ENCODE peak calls at places on chromosomes 11 and 22, in four cellular contexts. I is K562, C is H1, Z is SK-N-SH. F is an unnamed sample.

GRCh38 chr11:2577071-2578005 is 122.5 kb downstream of the KCNQ1OT1 start:
- DNase-seq in I (no peak), C (no peak), Z (peak), F (peak)

GRCh38 chr22:41286639-41287091 is 678 bp upstream of the RANGAP1 start:
- DNase-seq in I (peak), C (no peak), Z (peak), F (no peak)

GRCh38 chr11:10906521-10906920 is 48.7 kb upstream of the ZBED5 start:
- DNase-seq in I (no peak), C (no peak), Z (no peak), F (no peak)

GRCh38 chr11:62832346-62833234 is at the start of gene TEX54:
- DNase-seq in I (no peak), C (no peak), Z (no peak), F (no peak)

GRCh38 chr11:56852131-56852530 is 103.6 kb upstream of the OR9G4 start:
- DNase-seq in I (no peak), C (no peak), Z (no peak), F (no peak)

GRCh38 chr11:22785251-22785650 is 44.4 kb downstream of the SVIP start:
- DNase-seq in I (no peak), C (no peak), Z (no peak), F (no peak)

GRCh38 chr11:12715131-12715530 is 40.9 kb downstream of the TEAD1 start:
- DNase-seq in I (no peak), C (no peak), Z (no peak), F (no peak)

GRCh38 chr22:17105143-17106129 is 15.7 kb downstream of the TMEM121B start:
- DNase-seq in I (no peak), C (no peak), Z (no peak), F (no peak)

GRCh38 chr22:36144886-36145541 is 15.5 kb downstream of the APOL3 start:
- DNase-seq in I (peak), C (peak), Z (peak), F (peak)

GRCh38 chr11:1151366-1152315 is 6.1 kb upstream of the MUC5AC start:
- DNase-seq in I (no peak), C (no peak), Z (peak), F (no peak)

GRCh38 chr11:134579709-134580634 is 167.9 kb upstream of the B3GAT1 start:
- DNase-seq in I (no peak), C (no peak), Z (peak), F (no peak)

GRCh38 chr11:58060939-58061672 is 30.4 kb downstream of the OR6Q1 start:
- DNase-seq in I (no peak), C (no peak), Z (no peak), F (peak)

GRCh38 chr11:115503886-115504278 is 333 bp downstream of the CADM1 start:
- DNase-seq in I (no peak), C (no peak), Z (peak), F (no peak)

GRCh38 chr11:2312232-2313042 is 10.6 kb downstream of the TSPAN32 start:
- DNase-seq in I (no peak), C (no peak), Z (peak), F (no peak)

GRCh38 chr22:36395061-36395849 is 7.5 kb upstream of the MYH9 start:
- DNase-seq in I (no peak), C (no peak), Z (no peak), F (no peak)

GRCh38 chr11:1745701-1746320 is 4.6 kb downstream of the IFITM10 start:
- DNase-seq in I (no peak), C (no peak), Z (no peak), F (no peak)

GRCh38 chr11:92552942-92553341 is 328.3 kb downstream of the FAT3 start:
- DNase-seq in I (no peak), C (no peak), Z (no peak), F (no peak)

GRCh38 chr11:75241906-75242644 is 1.5 kb downstream of the TPBGL start:
- DNase-seq in I (no peak), C (no peak), Z (no peak), F (no peak)

DNA sequence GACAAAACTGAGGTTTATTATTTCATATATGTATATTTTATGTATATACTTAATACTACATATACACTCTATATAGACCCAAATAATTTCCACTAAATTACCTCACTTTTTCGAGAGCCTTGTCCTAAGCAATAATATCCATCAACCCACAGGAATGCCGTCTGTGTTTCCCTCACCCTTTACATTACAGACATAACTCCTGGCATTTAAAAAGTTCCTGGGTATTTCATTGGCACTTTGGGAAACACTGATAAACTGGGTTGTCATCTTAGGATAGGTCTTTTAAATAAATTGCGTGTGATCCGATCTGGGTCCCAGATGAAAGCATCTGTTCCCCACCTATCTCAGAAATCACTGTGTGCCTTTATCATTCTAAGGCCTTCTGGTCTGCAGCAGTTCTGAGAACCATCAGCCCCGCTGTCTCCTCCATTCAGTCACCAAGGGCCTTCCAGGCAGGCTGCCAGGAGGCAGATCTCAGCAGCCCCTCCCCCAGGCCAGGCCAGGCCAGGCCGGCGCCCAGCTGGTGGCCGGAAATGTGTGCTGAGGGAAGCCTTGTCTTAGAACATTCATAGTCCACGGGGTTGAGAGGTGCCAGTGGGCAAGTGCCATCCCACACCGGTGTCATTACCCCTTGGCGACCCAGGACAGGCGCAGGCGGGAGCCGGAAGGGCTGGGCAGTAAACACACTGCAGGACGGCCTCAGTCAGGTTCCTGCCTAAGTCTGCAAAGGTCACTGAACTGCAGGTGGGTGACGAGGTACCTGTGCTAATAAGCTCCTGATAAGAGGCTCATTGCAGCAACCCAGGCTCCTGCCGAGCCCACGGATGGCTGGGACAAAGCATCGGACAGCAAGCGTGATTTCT is 3.3 kb downstream of the FGF19 start:
- DNase-seq in I (peak), C (no peak), Z (peak), F (peak)
- TF ChIP-seq TEAD4 in I (peak), C (no peak), Z (no peak), F (no peak)

GRCh38 chr11:79482800-79483199 is 42.0 kb upstream of the TENM4 start:
- DNase-seq in I (no peak), C (no peak), Z (no peak), F (no peak)
- TF ChIP-seq TEAD4 in I (no peak), C (no peak), Z (no peak), F (no peak)

DNA sequence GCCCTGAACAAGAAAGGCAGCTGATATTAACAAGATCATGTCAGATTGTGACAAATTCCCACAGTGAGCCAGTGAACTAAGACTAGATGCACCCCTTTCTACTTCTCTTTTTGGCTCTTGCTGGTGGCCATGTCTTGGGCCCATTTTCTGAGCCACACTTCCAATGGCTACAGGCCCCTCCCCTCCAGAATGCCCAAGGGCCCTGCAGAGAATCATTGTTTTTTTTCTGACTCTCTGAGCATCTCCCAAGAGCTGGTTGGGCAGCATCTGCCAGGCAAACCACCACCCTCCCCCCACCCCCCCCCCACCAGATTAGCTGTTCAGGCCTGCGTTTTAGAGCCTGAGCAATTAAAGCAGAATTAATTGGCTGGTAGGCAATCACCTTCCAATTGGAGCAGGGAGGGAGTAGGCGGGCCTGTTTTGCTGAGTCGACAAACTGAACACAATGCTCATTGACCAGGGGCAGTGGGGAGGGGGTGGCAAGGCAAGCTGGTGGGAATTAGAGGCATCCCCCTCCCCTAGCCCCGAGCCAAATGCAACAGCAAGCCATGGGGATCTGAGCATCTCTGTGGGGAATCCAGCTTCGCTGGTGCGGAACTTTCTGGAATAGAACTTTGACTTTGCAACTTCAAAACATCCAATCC is 541.3 kb downstream of the MN1 start:
- DNase-seq in I (no peak), C (no peak), Z (peak), F (peak)
- TF ChIP-seq TEAD4 in I (no peak), C (no peak), Z (no peak), F (no peak)

DNA sequence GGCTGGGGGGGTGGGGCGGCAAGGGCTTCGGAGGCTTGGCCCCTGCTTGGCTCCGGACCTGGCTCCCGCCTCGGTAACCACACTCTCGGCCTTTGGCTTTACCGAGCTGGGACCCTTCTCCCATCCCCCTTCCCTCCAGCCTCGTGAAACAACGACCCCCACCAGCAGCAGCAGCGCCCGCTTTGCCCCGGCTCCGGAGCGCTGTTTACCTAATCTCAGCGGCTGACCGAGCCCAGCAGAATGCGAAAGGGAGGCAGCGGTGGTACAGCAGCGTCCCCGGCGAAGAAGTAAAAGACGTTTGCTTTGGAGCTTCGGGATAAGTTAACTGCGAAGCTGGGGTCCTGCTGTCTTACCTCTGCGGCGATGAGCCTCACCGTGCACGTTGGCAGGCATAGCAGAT is 2.0 kb upstream of the LARGE1 start:
- DNase-seq in I (no peak), C (no peak), Z (no peak), F (peak)
- TF ChIP-seq TEAD4 in I (no peak), C (no peak), Z (no peak), F (no peak)

DNA sequence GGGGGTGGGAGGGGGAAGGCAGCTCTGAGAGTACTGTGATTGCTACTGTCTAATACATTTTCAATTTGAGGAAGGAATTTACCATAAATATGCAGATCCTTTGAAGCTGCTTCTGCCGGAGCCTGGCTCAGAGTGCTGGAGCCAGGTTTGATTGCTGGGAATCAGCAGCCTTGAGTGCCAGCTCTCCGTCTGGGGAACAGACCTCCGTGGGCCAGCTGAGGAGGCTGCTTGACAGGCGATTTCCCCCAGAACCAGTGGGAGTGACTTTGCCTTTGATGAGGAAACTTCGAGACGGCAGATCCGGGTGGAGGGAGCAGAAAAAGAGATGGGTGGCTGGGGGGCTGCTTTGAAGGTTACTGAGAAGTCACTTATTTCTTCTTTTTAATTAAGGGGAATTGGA is 141.7 kb upstream of the TBCEL start:
- DNase-seq in I (no peak), C (no peak), Z (peak), F (no peak)
- TF ChIP-seq TEAD4 in I (no peak), C (no peak), Z (no peak), F (no peak)

F was measured in WTC11.